ENCODE peak calls at places on chromosome 1, in nine cellular contexts. I is stimulated activated CD8-positive, alpha-beta memory T cell treated with anti-CD3 and anti-CD28 coated beads, Interleukin-15, amount 100 ng/mL, for 1 hour; M is iPS-NIHi11; B is ovary; F is T-helper 9 cell; A is NCI-H774; L is mucosa of gallbladder; K is GM04504; Q is stimulated activated CD4-positive, alpha-beta T cell treated with anti-CD3 and anti-CD28 coated beads, Interleukin-2, amount 100 ng/mL, for 48 hours. S is an unnamed sample.

GRCh38 chr1:47679826-47680225 is 242.0 kb downstream of the FOXD2 start:
- DNase-seq in Q (no peak), K (no peak), M (no peak), L (no peak), I (no peak), F (no peak), B (no peak), A (no peak), S (no peak)

GRCh38 chr1:173573596-173573995 is 29.3 kb downstream of the SLC9C2 start:
- DNase-seq in L (no peak), I (no peak), B (no peak), A (no peak), K (no peak), Q (no peak), F (no peak), M (no peak), S (no peak)

GRCh38 chr1:229205854-229206253 is 65.1 kb upstream of the RAB4A start:
- DNase-seq in K (no peak), A (no peak), B (no peak), L (no peak), M (no peak), Q (no peak), I (no peak), F (no peak), S (no peak)

GRCh38 chr1:16631248-16632043 is 18.1 kb upstream of the NBPF1 start:
- DNase-seq in I (no peak), L (no peak), A (no peak), M (no peak), K (no peak), Q (no peak), B (peak; percentile 36), F (no peak), S (peak; percentile 54)

GRCh38 chr1:42480921-42481320 is 17.8 kb downstream of the CCDC30 start:
- DNase-seq in A (no peak), K (no peak), M (no peak), Q (no peak), I (no peak), F (no peak), L (no peak), B (no peak), S (no peak)

GRCh38 chr1:8439015-8439702 is 121.2 kb downstream of the SLC45A1 start:
- DNase-seq in B (peak; percentile 71), F (no peak), Q (no peak), A (peak; percentile 54), I (no peak), K (peak; percentile 81), M (peak; percentile 72), L (peak; percentile 73), S (peak; percentile 89)

GRCh38 chr1:52423771-52424170 is 19.4 kb downstream of the PRPF38A start:
- DNase-seq in L (peak; percentile 12), F (peak; percentile 56), B (no peak), K (no peak), I (peak; percentile 49), Q (peak; percentile 47), M (no peak), A (no peak), S (no peak)

GRCh38 chr1:24022611-24023359 is 42.7 kb upstream of the SRSF10 start:
- DNase-seq in M (peak; percentile 33), L (no peak), F (no peak), I (no peak), A (no peak), B (no peak), Q (no peak), K (no peak), S (no peak)

GRCh38 chr1:148353461-148354283 is 129.4 kb downstream of the PPIAL4G start:
- DNase-seq in A (peak; percentile 48), F (no peak), B (no peak), M (peak; percentile 61), Q (no peak), L (no peak), I (no peak), K (peak; percentile 4), S (no peak)

GRCh38 chr1:213127074-213127473 is 76.0 kb downstream of the RPS6KC1 start:
- DNase-seq in I (no peak), Q (no peak), A (no peak), F (no peak), L (no peak), M (no peak), K (no peak), B (no peak), S (no peak)

GRCh38 chr1:207892764-207893163 is 18.2 kb downstream of the CD34 start:
- DNase-seq in Q (no peak), K (no peak), I (no peak), M (no peak), F (no peak), B (no peak), L (no peak), A (no peak), S (no peak)

GRCh38 chr1:22527555-22528296 is 35.6 kb upstream of the EPHA8 start:
- DNase-seq in K (no peak), L (no peak), A (no peak), F (no peak), I (no peak), B (no peak), Q (no peak), M (peak; percentile 46), S (no peak)

GRCh38 chr1:37952738-37953137 is 5.9 kb upstream of the INPP5B start:
- DNase-seq in I (no peak), Q (no peak), B (no peak), L (no peak), F (no peak), A (no peak), M (no peak), K (no peak), S (no peak)

GRCh38 chr1:35345439-35345981 is 77.0 kb downstream of the ZMYM4 start:
- DNase-seq in L (no peak), A (no peak), B (no peak), I (no peak), F (no peak), Q (no peak), K (no peak), M (no peak), S (peak; percentile 71)

S was measured in lower lobe of right lung.